ENCODE peak calls at places on chromosomes 6 and 20, in four cellular contexts. O is breast epithelium, Q is lower lobe of right lung, N is WERI-Rb-1. L is an unnamed sample.

GRCh38 chr6:15062311-15063252 is 183.3 kb upstream of the JARID2 start:
- DNase-seq in O (no peak), Q (no peak), N (peak; percentile 82), L (no peak)

GRCh38 chr6:14211596-14211961 is 94.0 kb downstream of the CD83 start:
- DNase-seq in O (no peak), Q (peak; percentile 68), N (peak; percentile 99), L (peak; percentile 43)

GRCh38 chr6:13615802-13616140 is 636 bp downstream of the NOL7 start:
- DNase-seq in O (peak; percentile 33), Q (peak; percentile 72), N (peak; percentile 62), L (peak; percentile 65)

GRCh38 chr6:1840491-1841121 is 230.9 kb downstream of the FOXC1 start:
- DNase-seq in O (no peak), Q (no peak), N (no peak), L (no peak)

GRCh38 chr6:154427425-154427824 is 70.8 kb upstream of the IPCEF1 start:
- DNase-seq in O (no peak), Q (no peak), N (no peak), L (no peak)

GRCh38 chr20:45372646-45373352 is 5.3 kb downstream of the TP53TG5 start:
- DNase-seq in O (no peak), Q (peak; percentile 68), N (no peak), L (peak; percentile 53)

GRCh38 chr6:92339891-92340290 is 1079.5 kb downstream of the EPHA7 start:
- DNase-seq in O (no peak), Q (no peak), N (no peak), L (no peak)

GRCh38 chr6:35552285-35552917 is 39.7 kb upstream of the TULP1 start:
- DNase-seq in O (no peak), Q (peak; percentile 51), N (peak; percentile 78), L (no peak)

GRCh38 chr20:10929023-10929422 is 255.2 kb upstream of the JAG1 start:
- DNase-seq in O (no peak), Q (no peak), N (no peak), L (no peak)

GRCh38 chr20:44030394-44030793 is 115.7 kb downstream of the TOX2 start:
- DNase-seq in O (no peak), Q (no peak), N (no peak), L (no peak)

GRCh38 chr6:41634657-41635056 is 3.6 kb upstream of the MDFI start:
- DNase-seq in O (no peak), Q (peak; percentile 27), N (no peak), L (no peak)

GRCh38 chr20:24672886-24673677 is 203.7 kb downstream of the SYNDIG1 start:
- DNase-seq in O (no peak), Q (no peak), N (no peak), L (no peak)

GRCh38 chr20:44541957-44542356 is 20.1 kb upstream of the SERINC3 start:
- DNase-seq in O (no peak), Q (no peak), N (no peak), L (no peak)

GRCh38 chr6:56058636-56059035 is 183.2 kb upstream of the BMP5 start:
- DNase-seq in O (no peak), Q (no peak), N (no peak), L (no peak)

GRCh38 chr20:46801003-46801702 is 91.7 kb downstream of the SLC2A10 start:
- DNase-seq in O (no peak), Q (no peak), N (peak; percentile 48), L (no peak)

GRCh38 chr6:160421854-160422253 is 73.7 kb downstream of the SLC22A3 start:
- DNase-seq in O (no peak), Q (no peak), N (no peak), L (no peak)

GRCh38 chr20:51091564-51092195 is 68.8 kb upstream of the KCNG1 start:
- DNase-seq in O (no peak), Q (no peak), N (no peak), L (no peak)

GRCh38 chr20:61833807-61834610 is 231.7 kb downstream of the TAF4 start:
- DNase-seq in O (no peak), Q (peak; percentile 21), N (no peak), L (peak; percentile 55)

GRCh38 chr20:54251093-54251492 is 43.2 kb downstream of the PFDN4 start:
- DNase-seq in O (no peak), Q (no peak), N (no peak), L (no peak)

GRCh38 chr20:39066464-39066863 is 104.3 kb downstream of the DHX35 start:
- DNase-seq in O (no peak), Q (no peak), N (no peak), L (no peak)

GRCh38 chr20:35953411-35954199 is 697 bp downstream of the SCAND1 start:
- DNase-seq in O (peak; percentile 27), Q (peak; percentile 76), N (peak; percentile 34), L (peak; percentile 91)

GRCh38 chr20:13331536-13331935 is 110.5 kb downstream of the ISM1 start:
- DNase-seq in O (no peak), Q (no peak), N (no peak), L (no peak)

GRCh38 chr6:24522090-24522820 is 27.5 kb downstream of the ALDH5A1 start:
- DNase-seq in O (no peak), Q (no peak), N (no peak), L (no peak)

GRCh38 chr6:134171517-134171916 is 119.1 kb upstream of the SLC2A12 start:
- DNase-seq in O (no peak), Q (no peak), N (no peak), L (no peak)

GRCh38 chr6:124964084-124964763 is 2.0 kb downstream of the RNF217 start:
- DNase-seq in O (peak; percentile 30), Q (no peak), N (no peak), L (no peak)

GRCh38 chr6:16206595-16207037 is 31.8 kb upstream of the GMPR start:
- DNase-seq in O (peak; percentile 64), Q (no peak), N (peak; percentile 77), L (no peak)

GRCh38 chr20:37868998-37869861 is 33.7 kb upstream of the VSTM2L start:
- DNase-seq in O (no peak), Q (no peak), N (no peak), L (no peak)

GRCh38 chr6:103672169-103672568 is 1187.5 kb downstream of the HACE1 start:
- DNase-seq in O (no peak), Q (no peak), N (no peak), L (no peak)

GRCh38 chr6:30101423-30101938 is 11.4 kb downstream of the TRIM31 start:
- DNase-seq in O (no peak), Q (no peak), N (no peak), L (no peak)

GRCh38 chr6:10414766-10415592 is at the start of gene TFAP2A:
- DNase-seq in O (peak; percentile 73), Q (no peak), N (no peak), L (no peak)

GRCh38 chr6:13277231-13277630 is 51.1 kb downstream of the TBC1D7 start:
- DNase-seq in O (no peak), Q (no peak), N (no peak), L (no peak)

DNA sequence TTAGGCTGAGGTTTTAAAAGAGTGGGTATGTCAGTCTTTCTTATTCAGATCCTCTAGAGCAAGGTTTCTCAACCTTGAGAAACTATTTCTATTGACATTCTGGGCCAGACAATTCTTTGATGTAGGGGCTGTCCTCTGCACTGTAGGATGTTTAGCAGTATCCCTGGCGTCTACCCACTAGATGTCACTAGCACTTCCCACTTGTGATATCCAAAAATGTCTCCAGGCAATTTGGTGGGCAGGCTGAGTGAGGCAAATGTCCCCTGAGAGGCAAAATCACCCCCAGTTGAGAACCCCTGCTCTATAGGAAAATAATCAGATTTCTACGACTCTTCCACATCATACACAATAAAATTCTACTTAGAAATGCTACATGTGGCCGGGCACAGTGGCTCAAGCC is 7.7 kb upstream of the ZKSCAN8 start:
- DNase-seq in O (no peak), Q (no peak), N (peak; percentile 65), L (no peak)
- TF ChIP-seq CTCF in O (no peak), Q (peak; percentile 28), N (peak; percentile 74), L (no peak)

GRCh38 chr6:138403801-138404665 is at the start of gene HEBP2:
- DNase-seq in O (peak; percentile 97), Q (peak; percentile 97), N (peak; percentile 98), L (peak; percentile 96)

GRCh38 chr6:138401960-138402832 is 1.8 kb upstream of the HEBP2 start:
- DNase-seq in O (no peak), Q (no peak), N (no peak), L (no peak)

GRCh38 chr6:138404666-138405337 is 779 bp downstream of the HEBP2 start:
- DNase-seq in O (no peak), Q (peak; percentile 57), N (no peak), L (peak; percentile 84)

GRCh38 chr6:138402833-138403187 is 1.2 kb upstream of the HEBP2 start:
- DNase-seq in O (no peak), Q (no peak), N (no peak), L (no peak)

DNA sequence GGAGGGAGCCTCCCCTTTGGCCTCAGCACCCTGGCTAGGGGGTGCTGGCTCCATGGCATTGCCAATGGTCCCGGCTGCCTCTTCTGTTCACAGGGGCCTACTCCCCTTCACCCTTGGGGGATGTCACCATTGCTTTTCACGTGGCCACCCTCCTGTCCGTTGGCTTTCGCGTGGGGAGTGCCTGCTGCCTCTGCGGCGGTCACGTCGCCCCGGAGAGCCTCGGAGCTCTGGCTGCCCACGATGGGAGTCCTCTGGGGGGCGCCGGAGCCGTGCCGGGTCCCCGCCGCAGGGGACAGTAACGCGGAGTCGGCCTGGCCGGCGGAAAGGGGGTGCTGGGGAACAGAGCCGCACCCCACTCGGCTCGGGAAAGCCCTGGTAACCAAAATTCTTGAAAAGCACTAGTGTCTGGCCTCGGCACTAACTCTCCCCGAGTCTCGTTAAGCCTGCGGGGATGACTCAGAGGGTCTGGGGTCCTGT is 661 bp upstream of the HEBP2 start:
- DNase-seq in O (no peak), Q (peak; percentile 65), N (peak; percentile 64), L (peak; percentile 89)
- H3K27ac ChIP-seq in O (peak overlapping the region; percentile 93), Q (peak overlapping the region; percentile 95), N (peak overlapping the region; percentile 76), L (peak overlapping the region; percentile 90)

DNA sequence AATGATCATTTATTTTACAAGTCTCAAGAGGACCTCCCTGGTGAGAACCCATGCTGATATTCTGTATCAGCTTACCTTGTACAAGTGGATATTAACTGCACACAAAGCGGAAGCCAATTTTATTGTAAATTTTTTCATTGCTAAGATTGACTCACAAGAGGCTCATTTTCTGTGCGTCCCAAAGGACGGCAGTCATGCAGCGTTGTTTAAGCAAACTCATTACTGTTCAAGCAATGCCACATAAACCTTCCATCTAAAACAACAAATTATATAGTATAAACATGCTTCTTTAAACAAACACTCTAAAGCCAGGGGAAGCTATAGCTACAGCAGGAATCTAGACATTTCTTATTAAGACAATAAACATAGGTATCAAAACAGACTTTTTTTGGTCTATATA is 575.3 kb downstream of the FRK start:
- DNase-seq in O (no peak), Q (no peak), N (no peak), L (no peak)
- TF ChIP-seq CTCF in O (no peak), Q (no peak), N (no peak), L (no peak)

DNA sequence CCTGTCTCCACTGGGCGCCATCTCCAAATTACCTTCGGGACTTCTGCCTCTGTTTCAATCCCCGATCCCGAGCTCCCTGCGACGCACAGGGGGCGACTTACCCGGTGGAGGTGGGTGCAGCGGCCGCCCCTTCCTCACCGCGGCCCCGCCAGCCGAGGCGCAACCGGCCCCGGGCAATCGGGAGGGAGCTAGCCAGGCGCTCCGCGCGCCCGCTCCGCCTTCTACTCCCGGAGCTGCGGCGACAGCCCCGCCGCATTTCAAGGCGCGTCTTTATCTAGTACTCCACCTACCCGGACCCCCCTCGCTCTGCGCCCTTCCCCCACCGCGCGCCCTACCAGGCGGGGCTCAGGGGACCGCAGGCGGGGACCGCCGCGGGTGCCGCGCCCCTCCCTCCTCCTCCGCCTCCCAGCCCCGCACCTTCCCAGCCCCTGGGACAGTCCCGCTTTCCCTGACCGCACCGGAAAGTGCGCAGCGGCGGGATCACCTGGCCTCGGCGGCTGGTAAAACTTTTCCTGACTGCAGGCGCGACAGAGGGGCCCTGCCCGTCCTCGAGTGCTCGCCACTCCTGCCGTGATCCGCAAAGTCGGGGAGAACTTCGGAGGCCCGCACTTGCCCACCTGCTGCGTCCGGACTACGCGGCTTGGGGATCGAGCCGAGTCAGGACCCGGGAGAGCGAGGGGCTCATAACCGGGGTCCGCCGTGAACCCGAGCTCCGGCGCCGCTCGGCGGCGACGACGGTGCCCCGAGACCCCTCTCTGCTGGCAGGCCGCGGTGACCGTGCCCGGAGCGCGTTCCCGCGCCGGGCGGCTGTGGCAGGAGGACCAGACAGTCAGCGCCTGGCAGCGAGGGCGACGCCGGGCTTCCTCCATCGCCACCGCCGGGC is 8.0 kb upstream of the NKX2-2 start:
- DNase-seq in O (peak; percentile 7), Q (peak; percentile 25), N (no peak), L (peak; percentile 55)
- H3K27ac ChIP-seq in O (no peak overlapping the region), Q (no peak overlapping the region), N (no peak overlapping the region), L (no peak overlapping the region)